ENCODE peak calls at places on chromosomes 16 and 17, in four cellular contexts. J is NCI-H1092 treated with DMSO at 0.1 percent for 48 hours, K is epithelial cell of esophagus, N is fibroblast of lung. T is an unnamed sample.

GRCh38 chr16:2025878-2026460 is 733 bp upstream of the NHERF2 start:
- DNase-seq in J (no peak), K (no peak), N (no peak), T (no peak)

GRCh38 chr16:46885960-46886763 is 2.0 kb downstream of the GPT2 start:
- DNase-seq in J (peak; percentile 4), K (peak; percentile 82), N (peak; percentile 56), T (no peak)

GRCh38 chr16:72013888-72014538 is 5.5 kb downstream of the DHODH start:
- DNase-seq in J (no peak), K (no peak), N (no peak), T (no peak)

GRCh38 chr16:20897253-20897896 is 2.8 kb downstream of the DCUN1D3 start:
- DNase-seq in J (no peak), K (peak; percentile 74), N (peak; percentile 63), T (no peak)

GRCh38 chr17:29089601-29090044 is 46.7 kb downstream of the PIPOX start:
- DNase-seq in J (peak; percentile 80), K (no peak), N (no peak), T (no peak)

GRCh38 chr16:1786242-1787055 is 3.7 kb downstream of the NUBP2 start:
- DNase-seq in J (no peak), K (no peak), N (no peak), T (no peak)

GRCh38 chr17:30323895-30324319 is 9.9 kb downstream of the TMIGD1 start:
- DNase-seq in J (no peak), K (peak; percentile 86), N (peak; percentile 53), T (peak; percentile 8)

GRCh38 chr16:24497405-24497804 is 42.0 kb upstream of the RBBP6 start:
- DNase-seq in J (no peak), K (peak; percentile 64), N (no peak), T (no peak)

GRCh38 chr16:46768809-46769208 is 20.7 kb upstream of the MYLK3 start:
- DNase-seq in J (peak; percentile 93), K (no peak), N (no peak), T (no peak)

GRCh38 chr17:59366773-59367656 is 35.6 kb downstream of the YPEL2 start:
- DNase-seq in J (peak; percentile 70), K (peak; percentile 60), N (peak; percentile 75), T (no peak)

GRCh38 chr17:80481284-80482057 is 5.1 kb upstream of the NPTX1 start:
- DNase-seq in J (no peak), K (no peak), N (no peak), T (no peak)

GRCh38 chr17:40063915-40064531 is 1.3 kb downstream of the THRA start:
- DNase-seq in J (no peak), K (no peak), N (no peak), T (no peak)

GRCh38 chr17:307741-308507 is 44.7 kb downstream of the RPH3AL start:
- DNase-seq in J (no peak), K (no peak), N (no peak), T (no peak)

GRCh38 chr17:3639981-3640596 is 3.5 kb downstream of the CTNS start:
- DNase-seq in J (no peak), K (no peak), N (no peak), T (no peak)

GRCh38 chr17:40727447-40728231 is 24.1 kb upstream of the KRT24 start:
- DNase-seq in J (no peak), K (peak; percentile 44), N (peak; percentile 42), T (no peak)

GRCh38 chr16:3235856-3236669 is 1.1 kb upstream of the ZNF200 start:
- DNase-seq in J (no peak), K (peak; percentile 34), N (no peak), T (peak; percentile 59)

GRCh38 chr16:53090591-53091507 is 36.1 kb downstream of the CHD9 start:
- DNase-seq in J (peak; percentile 71), K (peak; percentile 43), N (peak; percentile 100), T (no peak)

GRCh38 chr16:84116720-84117481 is at the start of gene MBTPS1:
- DNase-seq in J (peak; percentile 96), K (peak; percentile 98), N (peak; percentile 98), T (peak; percentile 98)

GRCh38 chr16:84647830-84648594 is at the start of gene KLHL36:
- DNase-seq in J (peak; percentile 20), K (peak; percentile 35), N (peak; percentile 20), T (peak; percentile 58)

GRCh38 chr17:40554646-40555295 is 10.5 kb downstream of the CCR7 start:
- DNase-seq in J (no peak), K (no peak), N (no peak), T (no peak)

GRCh38 chr16:2821483-2822157 is 4.6 kb downstream of the PRSS21 start:
- DNase-seq in J (no peak), K (no peak), N (no peak), T (no peak)

GRCh38 chr17:50542795-50543774 is 3.9 kb upstream of the SPATA20 start:
- DNase-seq in J (no peak), K (peak; percentile 48), N (no peak), T (no peak)

GRCh38 chr16:48383877-48384304 is 1.3 kb downstream of the SIAH1 start:
- DNase-seq in J (peak; percentile 34), K (peak; percentile 36), N (no peak), T (peak; percentile 21)

GRCh38 chr16:29737713-29738112 is 8.1 kb downstream of the C16orf54 start:
- DNase-seq in J (no peak), K (no peak), N (no peak), T (no peak)

GRCh38 chr17:78105101-78105500 is 23.5 kb downstream of the TMC6 start:
- DNase-seq in J (no peak), K (no peak), N (no peak), T (no peak)

T was measured in T-helper 1 cell.